ENCODE peak calls at places on chromosomes 13 and 19, in ten cellular contexts. L, K, Q, T, N, S, B, A, P and D are unnamed samples.

GRCh38 chr13:113129921-113130750 is 7.5 kb downstream of the F10 start:
- DNase-seq in S (peak; percentile 36), P (no peak), N (no peak), B (no peak), K (no peak), T (no peak), A (peak; percentile 47), Q (no peak), L (no peak), D (no peak)

GRCh38 chr13:40401911-40402776 is 264.3 kb downstream of the FOXO1 start:
- DNase-seq in K (peak; percentile 94), B (no peak), Q (peak; percentile 48), P (no peak), S (peak; percentile 70), T (peak; percentile 94), A (peak; percentile 51), L (peak; percentile 23), N (peak; percentile 98), D (peak; percentile 68)

GRCh38 chr13:80262051-80262695 is 78.8 kb downstream of the SPRY2 start:
- DNase-seq in B (no peak), K (no peak), T (no peak), P (no peak), Q (peak; percentile 53), A (no peak), N (no peak), S (no peak), L (no peak), D (no peak)

GRCh38 chr13:27148900-27149299 is 22.7 kb downstream of the USP12 start:
- DNase-seq in K (no peak), T (no peak), P (no peak), A (no peak), Q (no peak), B (no peak), L (no peak), N (no peak), S (no peak), D (no peak)

GRCh38 chr19:46466536-46467199 is 4.7 kb downstream of the PNMA8A start:
- DNase-seq in Q (no peak), N (peak; percentile 66), K (peak; percentile 87), T (peak; percentile 28), P (no peak), B (no peak), L (no peak), S (no peak), A (no peak), D (no peak)

GRCh38 chr19:12801466-12802266 is at the start of the genes PRDX2 and THSD8:
- DNase-seq in P (peak; percentile 82), S (peak; percentile 92), A (peak; percentile 80), B (peak; percentile 69), L (no peak), Q (peak; percentile 79), T (no peak), N (no peak), K (peak; percentile 89), D (peak; percentile 84)

GRCh38 chr13:51959773-51960172 is 51.5 kb downstream of the ATP7B start:
- DNase-seq in S (no peak), K (no peak), L (no peak), N (no peak), Q (peak; percentile 21), A (no peak), T (no peak), B (no peak), P (no peak), D (no peak)

GRCh38 chr13:61128850-61129645 is 286.6 kb downstream of the PCDH20 start:
- DNase-seq in A (no peak), Q (peak; percentile 25), N (no peak), K (no peak), T (no peak), B (no peak), P (no peak), S (no peak), L (no peak), D (no peak)

GRCh38 chr13:20412761-20413355 is 112.8 kb downstream of the CRYL1 start:
- DNase-seq in P (no peak), Q (peak; percentile 82), B (no peak), K (no peak), L (no peak), S (no peak), A (peak; percentile 67), T (no peak), N (no peak), D (no peak)

GRCh38 chr19:24054044-24054935 is 32.7 kb upstream of the ZNF254 start:
- DNase-seq in P (no peak), L (no peak), B (no peak), K (peak; percentile 52), N (peak; percentile 93), Q (no peak), T (peak; percentile 84), S (no peak), A (no peak), D (no peak)

GRCh38 chr13:26923824-26924605 is 163.4 kb upstream of the GPR12 start:
- DNase-seq in B (no peak), N (peak; percentile 49), Q (no peak), L (no peak), K (no peak), S (no peak), T (peak; percentile 60), P (no peak), A (no peak), D (no peak)

GRCh38 chr19:3976495-3977241 is 5.8 kb upstream of the DAPK3 start:
- DNase-seq in L (no peak), K (no peak), A (no peak), S (no peak), Q (no peak), T (no peak), P (no peak), N (no peak), B (no peak), D (no peak)

GRCh38 chr19:31810536-31811109 is 461.4 kb upstream of the TSHZ3 start:
- DNase-seq in K (no peak), P (no peak), N (no peak), A (no peak), T (no peak), S (no peak), B (no peak), L (no peak), Q (no peak), D (no peak)

GRCh38 chr19:36489920-36490415 is 607 bp upstream of the ZNF566 start:
- DNase-seq in B (no peak), Q (peak; percentile 99), P (peak; percentile 89), L (peak; percentile 63), S (no peak), T (no peak), N (peak; percentile 89), K (peak; percentile 93), A (peak; percentile 69), D (peak; percentile 77)

GRCh38 chr13:70189981-70190380 is 81.7 kb upstream of the KLHL1 start:
- DNase-seq in P (no peak), K (no peak), S (no peak), T (no peak), L (no peak), Q (no peak), N (no peak), A (no peak), B (no peak), D (no peak)

GRCh38 chr13:38783992-38784875 is 97.4 kb downstream of the FREM2 start:
- DNase-seq in L (no peak), P (no peak), A (no peak), T (no peak), Q (no peak), S (no peak), K (no peak), B (no peak), N (no peak), D (no peak)

GRCh38 chr19:2302319-2303208 is 5.4 kb downstream of the LINGO3 start:
- DNase-seq in L (peak; percentile 45), T (no peak), Q (peak; percentile 52), K (no peak), P (no peak), A (no peak), N (no peak), S (no peak), B (no peak), D (peak; percentile 80)

GRCh38 chr13:48504606-48505369 is 28.1 kb downstream of the RCBTB2 start:
- DNase-seq in L (peak; percentile 49), B (no peak), T (no peak), K (no peak), N (no peak), Q (peak; percentile 92), A (peak; percentile 61), P (no peak), S (no peak), D (no peak)

GRCh38 chr13:25980255-25980654 is 71.6 kb downstream of the SHISA2 start:
- DNase-seq in T (peak; percentile 16), N (peak; percentile 24), S (no peak), A (peak; percentile 15), Q (peak; percentile 91), L (no peak), P (peak; percentile 19), K (no peak), B (peak; percentile 31), D (peak; percentile 20)

GRCh38 chr13:51793570-51794273 is 10.2 kb downstream of the DHRS12 start:
- DNase-seq in S (no peak), A (peak; percentile 82), K (peak; percentile 62), B (no peak), T (peak; percentile 82), L (no peak), Q (peak; percentile 47), N (peak; percentile 85), P (no peak), D (no peak)

GRCh38 chr19:11745871-11746270 is 7.1 kb upstream of the ZNF823 start:
- DNase-seq in L (no peak), B (no peak), N (no peak), T (no peak), S (no peak), P (no peak), A (no peak), K (no peak), Q (no peak), D (no peak)

GRCh38 chr13:73039201-73040108 is 19.4 kb upstream of the KLF5 start:
- DNase-seq in S (no peak), P (no peak), B (no peak), T (no peak), L (no peak), Q (peak; percentile 76), K (peak; percentile 11), A (no peak), N (no peak), D (no peak)

GRCh38 chr19:18608102-18608804 is 1.7 kb upstream of the CRLF1 start:
- DNase-seq in T (no peak), L (no peak), A (no peak), S (no peak), Q (no peak), B (no peak), P (no peak), N (no peak), K (no peak), D (no peak)